ENCODE peak calls at places on chromosome 9, in six cellular contexts. W is mesendoderm, B is IMR-90, A is hepatocyte, M is A549, F is HCT116. U is an unnamed sample.

GRCh38 chr9:4084440-4084818 is 215.4 kb downstream of the GLIS3 start:
- DNase-seq in B (peak; percentile 90), W (no peak), M (no peak), A (no peak), F (no peak), U (no peak)

GRCh38 chr9:89405832-89406231 is 87.5 kb downstream of the SECISBP2 start:
- DNase-seq in M (no peak), F (no peak), B (no peak), A (no peak), W (no peak), U (no peak)

GRCh38 chr9:96327694-96328352 is 25.8 kb upstream of the HSD17B3 start:
- DNase-seq in A (peak; percentile 80), B (peak; percentile 59), F (no peak), M (peak; percentile 44), W (peak; percentile 54), U (peak; percentile 38)

GRCh38 chr9:122350577-122351355 is 20.1 kb upstream of the PTGS1 start:
- DNase-seq in F (peak; percentile 27), A (peak; percentile 88), W (peak; percentile 70), B (peak; percentile 65), M (peak; percentile 84), U (peak; percentile 60)

GRCh38 chr9:5762421-5762820 is 70.5 kb downstream of the ERMP1 start:
- DNase-seq in F (no peak), M (no peak), A (no peak), B (peak; percentile 54), W (no peak), U (no peak)

GRCh38 chr9:94881023-94881422 is 154.5 kb downstream of the AOPEP start:
- DNase-seq in M (no peak), W (no peak), B (no peak), F (no peak), A (no peak), U (peak; percentile 22)

GRCh38 chr9:92190536-92190790 is 75.2 kb upstream of the SPTLC1 start:
- DNase-seq in F (no peak), M (no peak), W (no peak), A (no peak), B (no peak), U (no peak)

GRCh38 chr9:122562134-122562760 is 9.3 kb downstream of the OR1N2 start:
- DNase-seq in F (no peak), W (no peak), B (no peak), M (no peak), A (no peak), U (no peak)

GRCh38 chr9:83472221-83472665 is 66.0 kb downstream of the FRMD3 start:
- DNase-seq in W (no peak), B (peak; percentile 1), F (no peak), M (peak; percentile 36), A (peak; percentile 72), U (peak; percentile 36)

GRCh38 chr9:136055715-136056545 is 39.2 kb downstream of the NACC2 start:
- DNase-seq in A (no peak), F (no peak), B (no peak), M (no peak), W (peak; percentile 37), U (no peak)

GRCh38 chr9:113798062-113799030 is 77.8 kb upstream of the ZNF618 start:
- DNase-seq in M (no peak), F (no peak), A (no peak), W (no peak), B (peak; percentile 33), U (no peak)

GRCh38 chr9:128979111-128979510 is 31.6 kb downstream of the NUP188 start:
- DNase-seq in A (no peak), M (no peak), W (no peak), B (no peak), F (no peak), U (no peak)

GRCh38 chr9:87441251-87441650 is 56.4 kb upstream of the DAPK1 start:
- DNase-seq in M (no peak), B (peak; percentile 22), W (no peak), A (no peak), F (no peak), U (peak; percentile 63)

GRCh38 chr9:93180938-93181337 is 3.0 kb upstream of the WNK2 start:
- DNase-seq in A (no peak), M (no peak), F (no peak), B (no peak), W (no peak), U (no peak)

GRCh38 chr9:31023793-31024192 is 1360.7 kb upstream of the ACO1 start:
- DNase-seq in B (no peak), W (no peak), M (no peak), A (no peak), F (no peak), U (no peak)

GRCh38 chr9:101536938-101537337 is 3.3 kb downstream of the RNF20 start:
- DNase-seq in W (peak; percentile 62), A (peak; percentile 39), B (peak; percentile 51), F (no peak), M (no peak), U (peak; percentile 20)

GRCh38 chr9:89886281-89886700 is 281.5 kb downstream of the GADD45G start:
- DNase-seq in W (peak; percentile 62), M (no peak), A (no peak), B (no peak), F (no peak), U (no peak)

DNA sequence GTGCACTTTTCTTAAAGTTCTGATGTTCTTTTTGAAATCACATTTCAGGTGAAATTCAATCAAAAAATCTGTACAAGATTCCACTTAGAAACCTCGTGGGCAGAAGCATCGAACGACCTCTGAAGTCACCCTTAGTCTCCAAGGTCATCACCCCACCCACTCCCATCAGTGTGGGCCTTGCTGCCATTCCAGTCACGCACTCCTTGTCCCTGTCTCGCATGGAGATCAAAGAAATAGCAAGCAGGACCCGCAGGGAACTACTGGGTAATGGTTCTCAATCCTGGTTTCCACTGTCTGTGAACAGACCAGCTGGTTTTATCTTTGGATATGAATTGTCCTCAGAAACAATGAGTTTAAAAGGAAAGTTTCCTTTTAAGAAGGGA is 8.1 kb upstream of the SLC2A8 start:
- DNase-seq in W (no peak), M (no peak), A (no peak), F (no peak), B (no peak), U (no peak)
- H3K4me2 ChIP-seq in W (no peak overlapping the region), M (peak overlapping the region; percentile 90), A (peak overlapping the region; percentile 57), F (peak overlapping the region; percentile 66), B (peak overlapping the region; percentile 91), U (peak overlapping the region; percentile 61)

GRCh38 chr9:20442461-20443319 is 179.6 kb downstream of the MLLT3 start:
- DNase-seq in B (no peak), W (no peak), F (no peak), A (no peak), M (no peak), U (no peak)
- H3K4me1 ChIP-seq in B (peaks cover 3% of the 10 kb centered on the region), W (no peaks in the 10 kb centered on the region), F (no peaks in the 10 kb centered on the region), A (peaks cover 4% of the 10 kb centered on the region), M (peaks cover 14% of the 10 kb centered on the region), U (no peaks in the 10 kb centered on the region)

GRCh38 chr9:86300701-86301100 is 18.4 kb upstream of the ISCA1 start:
- DNase-seq in W (no peak), F (no peak), A (no peak), B (no peak), M (no peak), U (no peak)

GRCh38 chr9:86304236-86304730 is 21.9 kb upstream of the ISCA1 start:
- DNase-seq in A (no peak), B (no peak), F (no peak), M (no peak), W (no peak), U (no peak)

GRCh38 chr9:86298873-86299272 is 16.5 kb upstream of the ISCA1 start:
- DNase-seq in A (no peak), B (no peak), M (no peak), F (no peak), W (no peak), U (no peak)

GRCh38 chr9:86308687-86309086 is 26.3 kb upstream of the ISCA1 start:
- DNase-seq in M (no peak), F (no peak), B (no peak), W (no peak), A (no peak), U (no peak)

DNA sequence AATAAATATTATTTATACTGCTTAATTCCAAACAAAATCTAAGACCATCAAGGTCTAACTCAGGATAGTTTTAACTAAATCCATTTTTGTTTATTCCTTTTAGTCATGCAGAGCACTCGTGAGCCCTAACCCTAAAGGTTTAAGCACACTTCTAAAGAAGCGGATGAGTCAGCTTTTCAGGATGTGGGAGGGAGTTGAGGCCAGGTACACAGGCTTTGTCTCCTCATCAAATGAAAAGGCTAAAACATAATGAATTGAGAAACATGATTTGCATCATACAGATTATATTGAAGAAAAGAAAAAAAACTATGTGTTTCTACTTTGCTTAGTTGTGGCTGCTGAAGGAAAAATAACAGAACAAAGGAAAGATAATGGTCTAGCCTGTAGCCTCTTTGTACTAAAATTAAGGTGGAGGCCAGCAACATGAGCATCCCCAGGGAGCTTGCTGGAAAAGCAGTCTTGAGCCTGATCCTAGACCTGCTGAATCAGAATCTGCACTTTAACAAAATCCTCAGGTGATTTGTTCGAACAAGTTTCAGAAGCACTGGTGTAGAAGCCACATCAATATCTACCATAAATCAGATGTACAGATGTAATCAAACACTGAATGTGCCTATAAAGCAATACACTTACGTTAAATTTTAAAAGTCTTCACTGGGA is 21.1 kb upstream of the ISCA1 start:
- DNase-seq in F (no peak), B (peak; percentile 53), A (no peak), M (no peak), W (peak; percentile 66), U (peak; percentile 82)
- H3K4me2 ChIP-seq in F (no peak overlapping the region), B (no peak overlapping the region), A (no peak overlapping the region), M (no peak overlapping the region), W (no peak overlapping the region), U (no peak overlapping the region)

GRCh38 chr9:36034911-36035490 is 1.7 kb upstream of the RECK start:
- DNase-seq in B (peak; percentile 54), F (no peak), A (no peak), W (no peak), M (no peak), U (no peak)
- H3K4me1 ChIP-seq in B (peaks cover 17% of the 10 kb centered on the region), F (no peaks in the 10 kb centered on the region), A (no peaks in the 10 kb centered on the region), W (peaks cover 5% of the 10 kb centered on the region), M (peaks cover 19% of the 10 kb centered on the region), U (peaks cover 35% of the 10 kb centered on the region)

DNA sequence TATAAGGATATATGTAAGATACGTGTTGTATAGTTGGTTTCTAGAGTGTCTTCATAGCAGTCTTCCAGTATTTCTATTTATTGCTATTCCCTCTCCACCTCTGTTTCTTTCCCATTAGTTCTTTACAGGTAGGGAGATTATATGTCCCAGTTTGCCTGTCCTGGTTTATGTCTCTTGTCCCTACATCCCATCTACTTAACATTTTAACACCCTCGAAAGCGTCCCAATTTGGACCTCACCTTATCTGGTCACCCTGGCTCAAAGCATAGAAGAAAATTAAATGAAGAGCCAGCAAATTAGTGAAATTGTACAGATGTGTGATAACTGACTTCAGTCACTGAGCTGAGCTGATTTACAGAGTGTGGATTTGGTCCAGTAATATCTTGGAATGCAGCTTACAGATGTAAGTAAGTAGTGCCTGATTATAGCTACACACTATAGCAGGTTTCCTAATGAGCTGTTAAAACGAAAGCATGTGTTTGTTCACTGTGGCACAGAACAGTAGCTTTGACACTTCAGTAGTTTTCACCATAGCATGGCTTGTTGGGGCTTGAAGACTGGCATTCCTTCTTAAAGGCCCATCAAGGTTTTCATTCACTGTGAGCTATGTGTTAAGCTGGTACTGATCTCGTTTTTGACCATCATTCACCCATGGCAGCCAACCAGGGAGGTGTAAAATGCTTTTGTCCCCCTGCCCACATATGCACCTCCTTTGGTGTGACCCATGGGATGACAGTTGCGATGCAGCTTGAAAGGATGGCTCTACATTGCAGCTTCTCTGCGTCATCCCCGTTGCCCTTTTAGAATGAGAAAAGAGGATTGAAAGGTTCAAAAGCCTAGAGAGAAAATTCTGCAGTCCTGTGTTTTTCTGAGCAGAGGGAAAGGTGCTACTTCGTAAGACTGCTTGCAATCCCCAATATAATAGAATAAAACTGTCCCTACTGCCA is 192.1 kb upstream of the DMRT1 start:
- DNase-seq in A (no peak), M (no peak), F (no peak), W (peak; percentile 22), B (no peak), U (peak; percentile 50)
- H3K4me2 ChIP-seq in A (no peak overlapping the region), M (peak overlapping the region; percentile 16), F (no peak overlapping the region), W (no peak overlapping the region), B (peak overlapping the region; percentile 91), U (peak overlapping the region; percentile 59)